ENCODE peak calls at places on chromosomes 12 and 14, in five cellular contexts. H is GM20000, C is progenitor cell of endocrine pancreas, T is neural crest cell, N is foreskin fibroblast. W is an unnamed sample.

GRCh38 chr14:98622208-98623051 is 649.6 kb downstream of the BCL11B start:
- DNase-seq in H (no peak), C (no peak), T (no peak), N (no peak), W (no peak)

GRCh38 chr12:113723631-113724030 is 242.5 kb downstream of the RBM19 start:
- DNase-seq in H (no peak), C (no peak), T (no peak), N (no peak), W (no peak)

GRCh38 chr12:13499008-13499407 is 302.5 kb downstream of the EMP1 start:
- DNase-seq in H (no peak), C (no peak), T (no peak), N (no peak), W (no peak)

GRCh38 chr12:46208370-46208769 is 60.5 kb downstream of the SLC38A1 start:
- DNase-seq in H (no peak), C (no peak), T (no peak), N (no peak), W (no peak)

GRCh38 chr14:71521736-71522135 is 410.5 kb upstream of the RGS6 start:
- DNase-seq in H (no peak), C (no peak), T (no peak), N (no peak), W (no peak)

GRCh38 chr12:118680361-118680963 is 300.9 kb upstream of the SRRM4 start:
- DNase-seq in H (no peak), C (no peak), T (peak), N (no peak), W (no peak)

GRCh38 chr12:123150273-123150803 is 552 bp downstream of the PITPNM2 start:
- DNase-seq in H (peak), C (peak), T (peak), N (no peak), W (peak)

GRCh38 chr14:28375295-28375694 is 391.3 kb upstream of the FOXG1 start:
- DNase-seq in H (no peak), C (no peak), T (no peak), N (no peak), W (no peak)

GRCh38 chr12:98296462-98297079 is 218.8 kb upstream of the TMPO start:
- DNase-seq in H (no peak), C (peak), T (peak), N (no peak), W (no peak)

GRCh38 chr12:131049569-131050339 is 96.0 kb downstream of the ADGRD1 start:
- DNase-seq in H (no peak), C (no peak), T (no peak), N (no peak), W (no peak)

GRCh38 chr12:94644141-94644575 is 6.2 kb downstream of the TMCC3 start:
- DNase-seq in H (no peak), C (no peak), T (no peak), N (peak), W (peak)

GRCh38 chr12:24778486-24779304 is 170.2 kb downstream of the BCAT1 start:
- DNase-seq in H (peak), C (no peak), T (no peak), N (peak), W (no peak)

GRCh38 chr12:116547955-116548471 is 11.2 kb upstream of the MAP1LC3B2 start:
- DNase-seq in H (peak), C (no peak), T (no peak), N (no peak), W (peak)

GRCh38 chr12:5064913-5065490 is 21.3 kb downstream of the KCNA5 start:
- DNase-seq in H (no peak), C (no peak), T (no peak), N (no peak), W (no peak)

GRCh38 chr14:100866666-100867630 is 36.6 kb downstream of the RTL1 start:
- DNase-seq in H (no peak), C (no peak), T (no peak), N (no peak), W (no peak)

GRCh38 chr14:61268797-61269196 is 12.3 kb downstream of the TMEM30B start:
- DNase-seq in H (no peak), C (no peak), T (no peak), N (peak), W (no peak)

GRCh38 chr12:66903782-66904396 is 225.0 kb upstream of the GRIP1 start:
- DNase-seq in H (no peak), C (no peak), T (no peak), N (no peak), W (no peak)
- TF ChIP-seq CTCF in H (no peak), C (no peak), T (no peak), N (no peak), W (no peak)

GRCh38 chr12:104710940-104711725 is 247.0 kb downstream of the SLC41A2 start:
- DNase-seq in H (no peak), C (no peak), T (no peak), N (peak), W (no peak)

GRCh38 chr12:104707179-104707578 is 250.4 kb downstream of the CHST11 start:
- DNase-seq in H (no peak), C (no peak), T (no peak), N (no peak), W (no peak)

GRCh38 chr12:104709692-104710435 is 248.2 kb downstream of the SLC41A2 start:
- DNase-seq in H (no peak), C (no peak), T (no peak), N (no peak), W (no peak)

GRCh38 chr12:104707794-104708558 is 250.1 kb downstream of the SLC41A2 start:
- DNase-seq in H (no peak), C (no peak), T (no peak), N (no peak), W (no peak)

GRCh38 chr12:104708891-104709290 is 249.2 kb downstream of the SLC41A2 start:
- DNase-seq in H (no peak), C (no peak), T (no peak), N (no peak), W (no peak)
- TF ChIP-seq CTCF in H (no peak), C (no peak), T (no peak), N (no peak), W (no peak)

GRCh38 chr14:104224516-104225281 is 86.3 kb downstream of the KIF26A start:
- DNase-seq in H (peak), C (no peak), T (peak), N (no peak), W (peak)
- TF ChIP-seq CTCF in H (no peak), C (peak), T (peak), N (no peak), W (peak)

DNA sequence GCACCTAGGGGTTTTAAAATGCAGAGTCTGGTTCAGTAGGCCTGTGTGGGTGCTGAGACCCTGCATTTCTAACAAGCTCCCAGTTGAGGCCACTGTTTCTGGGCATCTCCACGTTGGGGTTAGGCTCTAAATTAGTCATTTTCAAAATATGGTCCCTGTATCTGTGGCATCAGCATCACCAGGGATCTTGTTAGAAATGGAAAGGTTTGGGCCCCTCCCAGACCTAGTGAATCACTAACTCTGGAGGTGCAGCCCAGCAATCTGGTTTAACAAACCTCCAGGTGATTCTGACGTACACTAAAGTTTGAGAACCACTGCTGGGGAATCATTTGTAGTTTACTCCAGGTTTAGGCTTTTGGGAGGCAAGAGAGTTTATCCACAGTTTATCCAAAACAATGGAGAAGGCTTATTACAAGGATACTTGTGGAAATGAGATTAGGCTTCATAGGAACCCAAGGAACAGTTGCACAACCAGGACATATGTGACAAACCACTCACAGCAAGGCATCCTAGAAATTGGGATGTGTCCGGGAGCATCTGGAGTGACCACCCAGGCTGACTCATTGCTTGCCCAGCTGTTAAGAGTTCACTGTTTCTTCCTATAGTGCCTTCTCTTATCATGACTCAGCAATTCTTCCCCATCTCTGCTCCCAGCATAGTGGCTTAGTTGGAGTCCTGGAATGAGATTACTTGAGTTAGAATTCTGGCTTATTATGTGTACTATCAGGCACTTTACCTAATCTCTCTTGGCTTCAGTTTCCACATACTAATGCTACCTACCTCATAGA is 71.6 kb upstream of the STXBP6 start:
- DNase-seq in H (no peak), C (no peak), T (no peak), N (peak), W (no peak)
- TF ChIP-seq CTCF in H (no peak), C (no peak), T (no peak), N (no peak), W (no peak)

GRCh38 chr12:66819587-66819986 is 140.7 kb upstream of the GRIP1 start:
- DNase-seq in H (no peak), C (no peak), T (no peak), N (no peak), W (peak)
- TF ChIP-seq CTCF in H (no peak), C (no peak), T (no peak), N (no peak), W (no peak)

GRCh38 chr12:53890081-53890480 is 48.5 kb upstream of the HOXC13 start:
- DNase-seq in H (no peak), C (no peak), T (no peak), N (no peak), W (no peak)
- TF ChIP-seq CTCF in H (no peak), C (no peak), T (no peak), N (no peak), W (no peak)

GRCh38 chr14:92492261-92492660 is 21.3 kb upstream of the RIN3 start:
- DNase-seq in H (no peak), C (no peak), T (no peak), N (no peak), W (no peak)
- TF ChIP-seq CTCF in H (no peak), C (no peak), T (no peak), N (no peak), W (no peak)

DNA sequence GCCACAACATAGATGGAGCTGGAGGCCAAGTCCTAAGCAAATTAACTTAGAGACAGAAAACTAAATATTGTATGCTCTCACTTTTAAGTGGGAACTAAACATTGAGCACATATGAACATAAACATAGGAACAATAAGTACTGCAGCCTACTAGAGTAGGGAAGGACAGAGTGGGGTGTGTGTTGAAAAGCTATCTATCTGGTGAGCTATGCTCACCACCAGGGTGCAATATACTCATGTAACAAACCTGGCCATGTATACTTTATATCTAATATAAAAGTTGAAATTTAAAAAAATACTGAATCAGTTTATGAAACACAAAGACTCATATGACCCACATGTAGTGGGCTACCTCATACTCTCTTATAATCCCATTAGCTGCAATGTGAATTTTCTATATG is 1305.0 kb downstream of the LRFN5 start:
- DNase-seq in H (no peak), C (no peak), T (no peak), N (no peak), W (no peak)
- TF ChIP-seq CTCF in H (no peak), C (no peak), T (peak), N (no peak), W (no peak)

GRCh38 chr14:96257900-96258299 is 1.9 kb downstream of the BDKRB1 start:
- DNase-seq in H (no peak), C (no peak), T (no peak), N (no peak), W (no peak)

GRCh38 chr14:96255501-96256366 is at the start of gene BDKRB1:
- DNase-seq in H (no peak), C (no peak), T (no peak), N (peak), W (no peak)

GRCh38 chr14:96254696-96255095 is 1.3 kb upstream of the BDKRB1 start:
- DNase-seq in H (no peak), C (no peak), T (no peak), N (no peak), W (no peak)

GRCh38 chr14:96257056-96257455 is 1.0 kb downstream of the BDKRB1 start:
- DNase-seq in H (no peak), C (no peak), T (no peak), N (no peak), W (no peak)

GRCh38 chr14:96256420-96256819 is 410 bp downstream of the BDKRB1 start:
- DNase-seq in H (no peak), C (no peak), T (no peak), N (no peak), W (no peak)
- TF ChIP-seq CTCF in H (no peak), C (no peak), T (no peak), N (no peak), W (no peak)

GRCh38 chr12:108850854-108851573 is 6.4 kb downstream of the SSH1 start:
- DNase-seq in H (peak), C (no peak), T (no peak), N (no peak), W (no peak)
- TF ChIP-seq CTCF in H (no peak), C (no peak), T (no peak), N (no peak), W (no peak)